ENCODE peak calls at places on chromosomes 11 and 22, in five cellular contexts. One of them, this sample, is unnamed.

GRCh38 chr11:124644426-124645280 is 22.0 kb downstream of the TBRG1 start:
- DNase-seq in prostate gland: peak
- DNase-seq in right lobe of liver: no peak
- DNase-seq in B cell: peak
- DNase-seq in thyroid gland: peak
- DNase-seq in this sample: peak

GRCh38 chr11:66044757-66045156 is 4.2 kb downstream of the GAL3ST3 start:
- DNase-seq in B cell: no peak
- DNase-seq in prostate gland: no peak
- DNase-seq in thyroid gland: no peak
- DNase-seq in right lobe of liver: peak
- DNase-seq in this sample: peak

GRCh38 chr11:93532285-93532789 is 10.9 kb downstream of the SMCO4 start:
- DNase-seq in B cell: no peak
- DNase-seq in right lobe of liver: no peak
- DNase-seq in thyroid gland: no peak
- DNase-seq in prostate gland: no peak
- DNase-seq in this sample: no peak

GRCh38 chr11:120316880-120317688 is 8.0 kb upstream of the TLCD5 start:
- DNase-seq in thyroid gland: peak
- DNase-seq in prostate gland: peak
- DNase-seq in right lobe of liver: no peak
- DNase-seq in B cell: no peak
- DNase-seq in this sample: no peak

GRCh38 chr11:70212227-70212811 is 9.2 kb downstream of the FADD start:
- DNase-seq in right lobe of liver: no peak
- DNase-seq in prostate gland: no peak
- DNase-seq in B cell: no peak
- DNase-seq in thyroid gland: peak
- DNase-seq in this sample: no peak

GRCh38 chr11:76606102-76606793 is 64.3 kb downstream of the LRRC32 start:
- DNase-seq in right lobe of liver: no peak
- DNase-seq in thyroid gland: no peak
- DNase-seq in B cell: no peak
- DNase-seq in prostate gland: no peak
- DNase-seq in this sample: no peak

GRCh38 chr11:63710476-63711217 is 29.3 kb downstream of the RTN3 start:
- DNase-seq in B cell: no peak
- DNase-seq in prostate gland: no peak
- DNase-seq in thyroid gland: no peak
- DNase-seq in right lobe of liver: no peak
- DNase-seq in this sample: no peak

GRCh38 chr11:71251761-71252433 is 480 bp downstream of the SHANK2 start:
- DNase-seq in prostate gland: peak
- DNase-seq in right lobe of liver: no peak
- DNase-seq in thyroid gland: peak
- DNase-seq in B cell: peak
- DNase-seq in this sample: no peak

GRCh38 chr11:8033312-8033715 is 46.2 kb downstream of the EIF3F start:
- DNase-seq in thyroid gland: peak
- DNase-seq in right lobe of liver: peak
- DNase-seq in B cell: peak
- DNase-seq in prostate gland: peak
- DNase-seq in this sample: peak

GRCh38 chr11:26827567-26828037 is 105.7 kb upstream of the SLC5A12 start:
- DNase-seq in thyroid gland: no peak
- DNase-seq in B cell: no peak
- DNase-seq in right lobe of liver: no peak
- DNase-seq in prostate gland: no peak
- DNase-seq in this sample: no peak

GRCh38 chr22:39144101-39144815 is 8.2 kb downstream of the CBX7 start:
- DNase-seq in prostate gland: no peak
- DNase-seq in B cell: peak
- DNase-seq in right lobe of liver: peak
- DNase-seq in thyroid gland: peak
- DNase-seq in this sample: peak

GRCh38 chr22:27531782-27532530 is 269.6 kb downstream of the MN1 start:
- DNase-seq in B cell: no peak
- DNase-seq in thyroid gland: peak
- DNase-seq in right lobe of liver: no peak
- DNase-seq in prostate gland: no peak
- DNase-seq in this sample: no peak

GRCh38 chr22:24688294-24688693 is 85.3 kb downstream of the GGT1 start:
- DNase-seq in prostate gland: no peak
- DNase-seq in right lobe of liver: no peak
- DNase-seq in B cell: no peak
- DNase-seq in thyroid gland: no peak
- DNase-seq in this sample: no peak

GRCh38 chr11:43987384-43988039 is 45.1 kb downstream of the C11orf96 start:
- DNase-seq in B cell: no peak
- DNase-seq in thyroid gland: peak
- DNase-seq in prostate gland: no peak
- DNase-seq in right lobe of liver: peak
- DNase-seq in this sample: no peak

GRCh38 chr11:1303196-1303821 is 6.1 kb downstream of the TOLLIP start:
- DNase-seq in right lobe of liver: peak
- DNase-seq in thyroid gland: peak
- DNase-seq in prostate gland: no peak
- DNase-seq in B cell: no peak
- DNase-seq in this sample: no peak

GRCh38 chr11:86674965-86675364 is 2.5 kb upstream of the ME3 start:
- DNase-seq in B cell: no peak
- DNase-seq in prostate gland: no peak
- DNase-seq in right lobe of liver: no peak
- DNase-seq in thyroid gland: no peak
- DNase-seq in this sample: no peak

GRCh38 chr11:83057721-83058120 is 14.0 kb downstream of the RAB30 start:
- DNase-seq in prostate gland: no peak
- DNase-seq in thyroid gland: no peak
- DNase-seq in B cell: no peak
- DNase-seq in right lobe of liver: no peak
- DNase-seq in this sample: no peak

GRCh38 chr11:95322546-95322945 is 91.5 kb upstream of the SESN3 start:
- DNase-seq in thyroid gland: no peak
- DNase-seq in B cell: no peak
- DNase-seq in prostate gland: no peak
- DNase-seq in right lobe of liver: no peak
- DNase-seq in this sample: no peak

GRCh38 chr11:75431533-75432525 is 1.2 kb downstream of the KLHL35 start:
- DNase-seq in thyroid gland: no peak
- DNase-seq in B cell: no peak
- DNase-seq in right lobe of liver: no peak
- DNase-seq in prostate gland: no peak
- DNase-seq in this sample: no peak

GRCh38 chr22:37059876-37060449 is 8.4 kb downstream of the KCTD17 start:
- DNase-seq in thyroid gland: no peak
- DNase-seq in right lobe of liver: no peak
- DNase-seq in B cell: no peak
- DNase-seq in prostate gland: no peak
- DNase-seq in this sample: no peak

GRCh38 chr11:95143106-95143681 is 53.5 kb downstream of the ENDOD1 start:
- DNase-seq in thyroid gland: no peak
- DNase-seq in right lobe of liver: no peak
- DNase-seq in B cell: no peak
- DNase-seq in prostate gland: no peak
- DNase-seq in this sample: no peak

GRCh38 chr11:33724644-33725035 is 11.6 kb downstream of the CD59 start:
- DNase-seq in prostate gland: no peak
- DNase-seq in B cell: no peak
- DNase-seq in thyroid gland: peak
- DNase-seq in right lobe of liver: no peak
- DNase-seq in this sample: no peak

GRCh38 chr11:9029477-9029876 is 25.7 kb upstream of the NRIP3 start:
- DNase-seq in right lobe of liver: no peak
- DNase-seq in thyroid gland: no peak
- DNase-seq in prostate gland: no peak
- DNase-seq in B cell: no peak
- DNase-seq in this sample: no peak

GRCh38 chr11:16750417-16750816 is 12.0 kb downstream of the C11orf58 start:
- DNase-seq in prostate gland: no peak
- DNase-seq in B cell: no peak
- DNase-seq in right lobe of liver: no peak
- DNase-seq in thyroid gland: no peak
- DNase-seq in this sample: no peak

GRCh38 chr22:41237707-41238569 is 2.8 kb downstream of the CHADL start:
- DNase-seq in thyroid gland: peak
- DNase-seq in B cell: peak
- DNase-seq in prostate gland: peak
- DNase-seq in right lobe of liver: peak
- DNase-seq in this sample: peak

GRCh38 chr11:83523676-83524075 is 237.5 kb upstream of the CCDC90B start:
- DNase-seq in thyroid gland: no peak
- DNase-seq in right lobe of liver: peak
- DNase-seq in prostate gland: no peak
- DNase-seq in B cell: no peak
- DNase-seq in this sample: no peak

GRCh38 chr11:82867495-82868082 is 32.6 kb downstream of the PRCP start:
- DNase-seq in thyroid gland: peak
- DNase-seq in prostate gland: peak
- DNase-seq in B cell: peak
- DNase-seq in right lobe of liver: no peak
- DNase-seq in this sample: peak

GRCh38 chr11:117839234-117839882 is 14.8 kb upstream of the FXYD2 start:
- DNase-seq in thyroid gland: no peak
- DNase-seq in B cell: no peak
- DNase-seq in prostate gland: no peak
- DNase-seq in right lobe of liver: peak
- DNase-seq in this sample: no peak

GRCh38 chr11:127454856-127455255 is 454.3 kb upstream of the KIRREL3 start:
- DNase-seq in prostate gland: no peak
- DNase-seq in right lobe of liver: no peak
- DNase-seq in thyroid gland: no peak
- DNase-seq in B cell: no peak
- DNase-seq in this sample: no peak

GRCh38 chr22:44392446-44392921 is 79.7 kb upstream of the SHISAL1 start:
- DNase-seq in thyroid gland: no peak
- DNase-seq in prostate gland: no peak
- DNase-seq in B cell: no peak
- DNase-seq in right lobe of liver: peak
- DNase-seq in this sample: no peak

GRCh38 chr11:69914286-69915150 is 95.3 kb upstream of the FGF3 start:
- DNase-seq in prostate gland: peak
- DNase-seq in thyroid gland: no peak
- DNase-seq in B cell: no peak
- DNase-seq in right lobe of liver: peak
- DNase-seq in this sample: no peak

GRCh38 chr22:37329239-37330140 is 47.2 kb downstream of the CYTH4 start:
- DNase-seq in prostate gland: no peak
- DNase-seq in right lobe of liver: no peak
- DNase-seq in B cell: no peak
- DNase-seq in thyroid gland: no peak
- DNase-seq in this sample: no peak

GRCh38 chr11:47642099-47642855 is at the start of gene MTCH2:
- DNase-seq in right lobe of liver: peak
- DNase-seq in thyroid gland: peak
- DNase-seq in prostate gland: peak
- DNase-seq in B cell: peak
- DNase-seq in this sample: peak
- TF ChIP-seq CTCF in right lobe of liver: peak
- TF ChIP-seq CTCF in thyroid gland: no peak
- TF ChIP-seq CTCF in prostate gland: peak
- TF ChIP-seq CTCF in B cell: peak
- TF ChIP-seq CTCF in this sample: no peak

GRCh38 chr11:104095791-104096190 is 59.4 kb downstream of the DDI1 start:
- DNase-seq in B cell: no peak
- DNase-seq in prostate gland: no peak
- DNase-seq in right lobe of liver: no peak
- DNase-seq in thyroid gland: no peak
- DNase-seq in this sample: no peak
- TF ChIP-seq CTCF in B cell: no peak
- TF ChIP-seq CTCF in prostate gland: no peak
- TF ChIP-seq CTCF in right lobe of liver: no peak
- TF ChIP-seq CTCF in thyroid gland: no peak
- TF ChIP-seq CTCF in this sample: no peak

GRCh38 chr11:111555255-111555654 is 14.7 kb downstream of the LAYN start:
- DNase-seq in prostate gland: no peak
- DNase-seq in B cell: no peak
- DNase-seq in right lobe of liver: no peak
- DNase-seq in thyroid gland: no peak
- DNase-seq in this sample: no peak
- TF ChIP-seq CTCF in prostate gland: no peak
- TF ChIP-seq CTCF in B cell: no peak
- TF ChIP-seq CTCF in right lobe of liver: no peak
- TF ChIP-seq CTCF in thyroid gland: no peak
- TF ChIP-seq CTCF in this sample: no peak

GRCh38 chr11:74171630-74172465 is 759 bp downstream of the PPME1 start:
- DNase-seq in thyroid gland: no peak
- DNase-seq in B cell: no peak
- DNase-seq in right lobe of liver: no peak
- DNase-seq in prostate gland: no peak
- DNase-seq in this sample: no peak

GRCh38 chr11:74169736-74170458 is 905 bp downstream of the C2CD3 start:
- DNase-seq in prostate gland: no peak
- DNase-seq in B cell: no peak
- DNase-seq in right lobe of liver: no peak
- DNase-seq in thyroid gland: no peak
- DNase-seq in this sample: no peak

GRCh38 chr11:74168838-74169237 is 2.0 kb downstream of the C2CD3 start:
- DNase-seq in prostate gland: no peak
- DNase-seq in right lobe of liver: no peak
- DNase-seq in B cell: no peak
- DNase-seq in thyroid gland: no peak
- DNase-seq in this sample: no peak

GRCh38 chr11:74175923-74176322 is 4.8 kb downstream of the PPME1 start:
- DNase-seq in prostate gland: no peak
- DNase-seq in B cell: no peak
- DNase-seq in thyroid gland: no peak
- DNase-seq in right lobe of liver: no peak
- DNase-seq in this sample: no peak

DNA sequence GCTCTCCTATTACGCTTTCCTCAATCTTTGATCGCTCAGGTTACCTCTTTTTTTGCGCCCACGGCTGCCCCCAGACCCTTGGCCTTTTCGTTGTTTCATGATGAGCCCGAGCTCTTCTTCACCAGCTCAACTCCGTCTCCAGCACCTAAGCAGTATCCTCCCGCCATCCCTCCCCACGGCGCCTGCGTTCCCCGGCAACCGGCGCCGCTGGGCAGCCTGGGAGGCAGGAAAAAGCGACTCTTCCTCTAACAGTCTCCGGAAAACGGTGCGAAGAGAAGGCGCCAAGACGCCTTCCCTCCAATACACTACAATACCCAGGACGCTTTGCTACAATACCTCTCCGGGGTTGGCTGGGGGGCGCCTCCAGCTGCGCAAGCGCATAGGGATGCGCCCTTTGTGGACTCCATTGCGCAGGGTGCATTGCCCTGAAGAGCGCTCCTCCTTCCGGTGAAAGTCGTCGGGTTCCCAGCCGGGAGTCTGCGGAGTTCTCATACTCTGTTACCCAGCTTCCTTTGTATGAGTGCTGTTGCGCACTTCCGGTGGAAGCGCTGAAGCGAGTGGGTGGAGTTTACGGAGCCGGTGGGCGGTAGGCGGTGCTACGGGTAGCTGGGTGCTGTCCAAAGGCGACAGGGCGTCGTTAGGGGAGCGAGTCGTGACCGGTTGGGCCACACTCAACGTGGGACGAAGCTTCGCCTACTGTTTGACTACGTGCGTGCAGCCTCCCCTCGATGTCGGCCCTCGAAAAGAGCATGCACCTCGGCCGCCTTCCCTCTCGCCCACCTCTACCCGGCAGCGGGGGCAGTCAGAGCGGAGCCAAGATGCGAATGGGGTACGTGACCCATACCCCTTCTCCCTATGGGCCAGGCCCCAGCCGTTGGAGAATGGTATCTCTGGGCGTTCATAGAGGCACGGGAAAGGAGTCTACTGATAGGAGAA is at the start of the genes C2CD3 and PPME1:
- DNase-seq in thyroid gland: peak
- DNase-seq in B cell: peak
- DNase-seq in right lobe of liver: peak
- DNase-seq in prostate gland: peak
- DNase-seq in this sample: peak
- TF ChIP-seq CTCF in thyroid gland: no peak
- TF ChIP-seq CTCF in B cell: peak
- TF ChIP-seq CTCF in right lobe of liver: peak
- TF ChIP-seq CTCF in prostate gland: peak
- TF ChIP-seq CTCF in this sample: peak

This sample was measured in natural killer cell.